ENCODE peak calls at places on chromosomes 12 and 14, in seven cellular contexts. One of them, this sample, is unnamed.

GRCh38 chr12:95700316-95700785 is 90.2 kb downstream of the NTN4 start:
- DNase-seq in cardiac muscle cell: no peak
- DNase-seq in effector memory CD4-positive, alpha-beta T cell: no peak
- DNase-seq in lung: no peak
- DNase-seq in bronchial epithelial cell: peak; percentile 82
- DNase-seq in CD4-positive, CD25-positive, alpha-beta regulatory T cell: no peak
- DNase-seq in suprapubic skin: no peak
- DNase-seq in this sample: peak; percentile 91

GRCh38 chr12:130526813-130527212 is 189.1 kb downstream of the PIWIL1 start:
- DNase-seq in lung: no peak
- DNase-seq in suprapubic skin: no peak
- DNase-seq in cardiac muscle cell: peak; percentile 84
- DNase-seq in bronchial epithelial cell: no peak
- DNase-seq in effector memory CD4-positive, alpha-beta T cell: no peak
- DNase-seq in CD4-positive, CD25-positive, alpha-beta regulatory T cell: no peak
- DNase-seq in this sample: no peak

GRCh38 chr14:52190532-52190931 is 77.0 kb upstream of the PTGDR start:
- DNase-seq in suprapubic skin: no peak
- DNase-seq in cardiac muscle cell: no peak
- DNase-seq in effector memory CD4-positive, alpha-beta T cell: no peak
- DNase-seq in bronchial epithelial cell: peak; percentile 7
- DNase-seq in lung: no peak
- DNase-seq in CD4-positive, CD25-positive, alpha-beta regulatory T cell: no peak
- DNase-seq in this sample: no peak

GRCh38 chr12:47576256-47576655 is 129.6 kb downstream of the RPAP3 start:
- DNase-seq in suprapubic skin: no peak
- DNase-seq in effector memory CD4-positive, alpha-beta T cell: no peak
- DNase-seq in CD4-positive, CD25-positive, alpha-beta regulatory T cell: no peak
- DNase-seq in cardiac muscle cell: peak; percentile 13
- DNase-seq in bronchial epithelial cell: no peak
- DNase-seq in lung: no peak
- DNase-seq in this sample: no peak

GRCh38 chr14:94113490-94113889 is 3.0 kb downstream of the IFI27 start:
- DNase-seq in lung: no peak
- DNase-seq in effector memory CD4-positive, alpha-beta T cell: no peak
- DNase-seq in suprapubic skin: peak; percentile 57
- DNase-seq in cardiac muscle cell: peak; percentile 15
- DNase-seq in CD4-positive, CD25-positive, alpha-beta regulatory T cell: no peak
- DNase-seq in bronchial epithelial cell: peak; percentile 28
- DNase-seq in this sample: no peak

GRCh38 chr12:90801776-90802175 is 153.2 kb downstream of the CCER1 start:
- DNase-seq in bronchial epithelial cell: peak; percentile 81
- DNase-seq in lung: no peak
- DNase-seq in CD4-positive, CD25-positive, alpha-beta regulatory T cell: no peak
- DNase-seq in suprapubic skin: no peak
- DNase-seq in cardiac muscle cell: no peak
- DNase-seq in effector memory CD4-positive, alpha-beta T cell: no peak
- DNase-seq in this sample: peak; percentile 22

GRCh38 chr12:13227191-13227590 is 30.7 kb downstream of the EMP1 start:
- DNase-seq in effector memory CD4-positive, alpha-beta T cell: no peak
- DNase-seq in lung: no peak
- DNase-seq in bronchial epithelial cell: no peak
- DNase-seq in cardiac muscle cell: no peak
- DNase-seq in suprapubic skin: no peak
- DNase-seq in CD4-positive, CD25-positive, alpha-beta regulatory T cell: no peak
- DNase-seq in this sample: no peak

GRCh38 chr12:103656291-103656690 is 69.2 kb downstream of the STAB2 start:
- DNase-seq in bronchial epithelial cell: no peak
- DNase-seq in suprapubic skin: no peak
- DNase-seq in effector memory CD4-positive, alpha-beta T cell: no peak
- DNase-seq in lung: no peak
- DNase-seq in CD4-positive, CD25-positive, alpha-beta regulatory T cell: no peak
- DNase-seq in cardiac muscle cell: no peak
- DNase-seq in this sample: no peak

GRCh38 chr14:51533877-51534553 is 117.7 kb upstream of the FRMD6 start:
- DNase-seq in CD4-positive, CD25-positive, alpha-beta regulatory T cell: no peak
- DNase-seq in lung: no peak
- DNase-seq in suprapubic skin: no peak
- DNase-seq in cardiac muscle cell: no peak
- DNase-seq in effector memory CD4-positive, alpha-beta T cell: no peak
- DNase-seq in bronchial epithelial cell: peak; percentile 54
- DNase-seq in this sample: no peak

GRCh38 chr12:88108021-88108420 is 33.9 kb downstream of the CEP290 start:
- DNase-seq in bronchial epithelial cell: peak; percentile 23
- DNase-seq in lung: no peak
- DNase-seq in suprapubic skin: no peak
- DNase-seq in effector memory CD4-positive, alpha-beta T cell: no peak
- DNase-seq in CD4-positive, CD25-positive, alpha-beta regulatory T cell: no peak
- DNase-seq in cardiac muscle cell: no peak
- DNase-seq in this sample: no peak

GRCh38 chr14:73424453-73424852 is 33.9 kb downstream of the NUMB start:
- DNase-seq in effector memory CD4-positive, alpha-beta T cell: no peak
- DNase-seq in lung: no peak
- DNase-seq in suprapubic skin: no peak
- DNase-seq in cardiac muscle cell: no peak
- DNase-seq in bronchial epithelial cell: peak; percentile 29
- DNase-seq in CD4-positive, CD25-positive, alpha-beta regulatory T cell: no peak
- DNase-seq in this sample: no peak

GRCh38 chr14:102902523-102903247 is 19.8 kb upstream of the AMN start:
- DNase-seq in effector memory CD4-positive, alpha-beta T cell: no peak
- DNase-seq in cardiac muscle cell: peak; percentile 55
- DNase-seq in CD4-positive, CD25-positive, alpha-beta regulatory T cell: no peak
- DNase-seq in suprapubic skin: no peak
- DNase-seq in bronchial epithelial cell: no peak
- DNase-seq in lung: no peak
- DNase-seq in this sample: peak; percentile 78

GRCh38 chr12:55972906-55973597 is 826 bp upstream of the RAB5B start:
- DNase-seq in cardiac muscle cell: no peak
- DNase-seq in bronchial epithelial cell: no peak
- DNase-seq in suprapubic skin: no peak
- DNase-seq in CD4-positive, CD25-positive, alpha-beta regulatory T cell: no peak
- DNase-seq in lung: no peak
- DNase-seq in effector memory CD4-positive, alpha-beta T cell: no peak
- DNase-seq in this sample: peak; percentile 58

GRCh38 chr12:2341871-2342270 is 289.1 kb downstream of the CACNA1C start:
- DNase-seq in suprapubic skin: peak; percentile 22
- DNase-seq in lung: no peak
- DNase-seq in effector memory CD4-positive, alpha-beta T cell: no peak
- DNase-seq in bronchial epithelial cell: peak; percentile 44
- DNase-seq in CD4-positive, CD25-positive, alpha-beta regulatory T cell: no peak
- DNase-seq in cardiac muscle cell: no peak
- DNase-seq in this sample: peak; percentile 85

GRCh38 chr12:92539966-92540791 is 162.6 kb upstream of the PLEKHG7 start:
- DNase-seq in effector memory CD4-positive, alpha-beta T cell: no peak
- DNase-seq in lung: no peak
- DNase-seq in cardiac muscle cell: peak; percentile 8
- DNase-seq in suprapubic skin: no peak
- DNase-seq in bronchial epithelial cell: no peak
- DNase-seq in CD4-positive, CD25-positive, alpha-beta regulatory T cell: no peak
- DNase-seq in this sample: no peak

GRCh38 chr14:54127526-54127925 is 170.9 kb upstream of the BMP4 start:
- DNase-seq in lung: no peak
- DNase-seq in effector memory CD4-positive, alpha-beta T cell: no peak
- DNase-seq in suprapubic skin: no peak
- DNase-seq in CD4-positive, CD25-positive, alpha-beta regulatory T cell: no peak
- DNase-seq in cardiac muscle cell: no peak
- DNase-seq in bronchial epithelial cell: peak; percentile 12
- DNase-seq in this sample: no peak

GRCh38 chr12:119014368-119014767 is 33.0 kb downstream of the SRRM4 start:
- DNase-seq in bronchial epithelial cell: no peak
- DNase-seq in effector memory CD4-positive, alpha-beta T cell: no peak
- DNase-seq in cardiac muscle cell: no peak
- DNase-seq in CD4-positive, CD25-positive, alpha-beta regulatory T cell: no peak
- DNase-seq in suprapubic skin: no peak
- DNase-seq in lung: no peak
- DNase-seq in this sample: no peak

GRCh38 chr14:73239463-73240241 is 2.3 kb downstream of the PAPLN start:
- DNase-seq in suprapubic skin: peak; percentile 62
- DNase-seq in effector memory CD4-positive, alpha-beta T cell: no peak
- DNase-seq in bronchial epithelial cell: no peak
- DNase-seq in cardiac muscle cell: peak; percentile 43
- DNase-seq in CD4-positive, CD25-positive, alpha-beta regulatory T cell: no peak
- DNase-seq in lung: no peak
- DNase-seq in this sample: peak; percentile 93

GRCh38 chr14:106372870-106373657 is 846.7 kb downstream of the TMEM121 start:
- DNase-seq in suprapubic skin: no peak
- DNase-seq in cardiac muscle cell: no peak
- DNase-seq in lung: peak; percentile 62
- DNase-seq in CD4-positive, CD25-positive, alpha-beta regulatory T cell: peak; percentile 51
- DNase-seq in effector memory CD4-positive, alpha-beta T cell: peak; percentile 62
- DNase-seq in bronchial epithelial cell: no peak
- DNase-seq in this sample: no peak

GRCh38 chr14:46573518-46573917 is 78.1 kb downstream of the RPL10L start:
- DNase-seq in CD4-positive, CD25-positive, alpha-beta regulatory T cell: no peak
- DNase-seq in bronchial epithelial cell: no peak
- DNase-seq in lung: no peak
- DNase-seq in effector memory CD4-positive, alpha-beta T cell: no peak
- DNase-seq in suprapubic skin: no peak
- DNase-seq in cardiac muscle cell: no peak
- DNase-seq in this sample: no peak

GRCh38 chr12:5944053-5944452 is 1.0 kb downstream of the ANO2 start:
- DNase-seq in bronchial epithelial cell: no peak
- DNase-seq in CD4-positive, CD25-positive, alpha-beta regulatory T cell: no peak
- DNase-seq in effector memory CD4-positive, alpha-beta T cell: no peak
- DNase-seq in suprapubic skin: no peak
- DNase-seq in lung: no peak
- DNase-seq in cardiac muscle cell: no peak
- DNase-seq in this sample: no peak
- H3K4me3 ChIP-seq in bronchial epithelial cell: no peak overlapping the region
- H3K4me3 ChIP-seq in CD4-positive, CD25-positive, alpha-beta regulatory T cell: no peak overlapping the region
- H3K4me3 ChIP-seq in effector memory CD4-positive, alpha-beta T cell: no peak overlapping the region
- H3K4me3 ChIP-seq in suprapubic skin: no peak overlapping the region
- H3K4me3 ChIP-seq in lung: no peak overlapping the region
- H3K4me3 ChIP-seq in cardiac muscle cell: no peak overlapping the region
- H3K4me3 ChIP-seq in this sample: no peak overlapping the region

DNA sequence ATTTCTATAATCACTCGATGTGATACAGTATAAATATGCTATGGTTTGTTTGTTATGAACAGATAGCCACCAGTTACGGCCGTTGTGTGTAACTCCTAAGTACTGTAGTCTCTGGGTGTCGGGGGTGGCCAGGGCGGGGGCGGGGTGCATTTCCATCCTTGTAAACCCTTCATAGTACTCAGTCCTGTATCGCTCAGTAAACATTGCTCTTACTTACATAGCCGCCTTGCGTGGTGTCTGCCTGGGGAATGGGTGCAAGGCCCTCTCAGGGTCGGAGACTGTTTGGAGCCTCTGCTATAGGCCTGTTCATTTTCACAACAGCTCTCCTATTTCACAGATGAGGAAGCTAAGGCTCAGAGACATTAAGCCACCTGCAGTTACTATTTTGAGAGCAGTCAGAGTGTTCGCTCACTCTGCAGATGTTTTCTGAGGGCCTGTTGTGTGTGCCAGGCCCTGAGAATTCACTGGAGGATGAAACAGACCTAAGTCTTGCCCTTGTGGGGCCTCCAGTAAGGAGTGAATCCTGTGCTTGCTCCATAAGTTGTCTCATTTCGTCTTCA is 42.5 kb downstream of the JDP2 start:
- DNase-seq in effector memory CD4-positive, alpha-beta T cell: no peak
- DNase-seq in lung: no peak
- DNase-seq in bronchial epithelial cell: no peak
- DNase-seq in cardiac muscle cell: no peak
- DNase-seq in CD4-positive, CD25-positive, alpha-beta regulatory T cell: no peak
- DNase-seq in suprapubic skin: peak; percentile 52
- DNase-seq in this sample: no peak
- H3K4me3 ChIP-seq in effector memory CD4-positive, alpha-beta T cell: no peak overlapping the region
- H3K4me3 ChIP-seq in lung: no peak overlapping the region
- H3K4me3 ChIP-seq in bronchial epithelial cell: no peak overlapping the region
- H3K4me3 ChIP-seq in cardiac muscle cell: no peak overlapping the region
- H3K4me3 ChIP-seq in CD4-positive, CD25-positive, alpha-beta regulatory T cell: no peak overlapping the region
- H3K4me3 ChIP-seq in suprapubic skin: no peak overlapping the region
- H3K4me3 ChIP-seq in this sample: no peak overlapping the region

DNA sequence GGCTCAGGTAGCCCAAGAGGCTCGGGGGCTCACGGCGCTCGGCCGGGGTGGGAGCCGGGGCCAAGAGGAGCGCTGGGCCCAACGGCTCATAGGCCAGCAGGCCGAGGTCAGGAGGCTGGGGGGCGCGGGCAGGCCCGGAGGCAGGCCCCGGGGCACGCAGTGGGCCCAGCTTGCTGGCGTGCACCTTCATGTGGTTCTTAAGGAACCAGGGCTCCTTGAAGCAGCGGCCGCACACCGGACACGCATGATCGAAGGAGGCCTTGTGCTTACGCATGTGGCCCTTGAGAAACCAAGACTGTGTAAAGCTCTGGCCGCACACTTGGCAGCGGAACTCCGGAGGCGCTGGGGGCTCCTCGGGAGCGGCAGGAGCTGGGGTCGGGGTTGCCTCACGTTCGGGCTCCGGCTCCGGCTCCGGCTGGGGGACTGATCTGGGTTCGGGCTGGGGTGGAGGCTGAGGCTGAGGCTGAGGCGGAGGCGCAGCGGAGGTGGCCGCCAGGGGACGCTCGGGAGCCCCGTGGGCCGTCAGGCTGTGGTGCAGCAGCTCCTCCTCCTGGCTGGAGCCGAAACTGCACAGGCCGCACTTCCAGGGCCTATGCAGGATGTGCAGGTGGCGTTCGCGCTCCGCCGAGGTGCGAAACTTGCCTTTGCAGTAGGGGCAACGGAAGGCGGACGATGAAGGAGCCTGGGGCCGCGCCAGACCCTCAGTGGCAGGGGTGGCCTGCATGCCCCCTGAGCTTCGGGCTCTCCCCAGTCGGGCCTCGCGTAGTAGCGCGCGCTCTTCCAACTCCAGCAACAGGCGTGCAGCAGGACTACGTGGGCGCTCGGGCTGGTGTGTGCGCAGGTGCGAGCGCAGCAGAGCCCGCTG is 6.1 kb downstream of the ZNF219 start:
- DNase-seq in cardiac muscle cell: peak; percentile 80
- DNase-seq in lung: peak; percentile 89
- DNase-seq in suprapubic skin: peak; percentile 89
- DNase-seq in bronchial epithelial cell: peak; percentile 57
- DNase-seq in CD4-positive, CD25-positive, alpha-beta regulatory T cell: peak; percentile 80
- DNase-seq in effector memory CD4-positive, alpha-beta T cell: peak; percentile 75
- DNase-seq in this sample: peak; percentile 99
- H3K4me3 ChIP-seq in cardiac muscle cell: no peak overlapping the region
- H3K4me3 ChIP-seq in lung: no peak overlapping the region
- H3K4me3 ChIP-seq in suprapubic skin: no peak overlapping the region
- H3K4me3 ChIP-seq in bronchial epithelial cell: no peak overlapping the region
- H3K4me3 ChIP-seq in CD4-positive, CD25-positive, alpha-beta regulatory T cell: no peak overlapping the region
- H3K4me3 ChIP-seq in effector memory CD4-positive, alpha-beta T cell: no peak overlapping the region
- H3K4me3 ChIP-seq in this sample: no peak overlapping the region

DNA sequence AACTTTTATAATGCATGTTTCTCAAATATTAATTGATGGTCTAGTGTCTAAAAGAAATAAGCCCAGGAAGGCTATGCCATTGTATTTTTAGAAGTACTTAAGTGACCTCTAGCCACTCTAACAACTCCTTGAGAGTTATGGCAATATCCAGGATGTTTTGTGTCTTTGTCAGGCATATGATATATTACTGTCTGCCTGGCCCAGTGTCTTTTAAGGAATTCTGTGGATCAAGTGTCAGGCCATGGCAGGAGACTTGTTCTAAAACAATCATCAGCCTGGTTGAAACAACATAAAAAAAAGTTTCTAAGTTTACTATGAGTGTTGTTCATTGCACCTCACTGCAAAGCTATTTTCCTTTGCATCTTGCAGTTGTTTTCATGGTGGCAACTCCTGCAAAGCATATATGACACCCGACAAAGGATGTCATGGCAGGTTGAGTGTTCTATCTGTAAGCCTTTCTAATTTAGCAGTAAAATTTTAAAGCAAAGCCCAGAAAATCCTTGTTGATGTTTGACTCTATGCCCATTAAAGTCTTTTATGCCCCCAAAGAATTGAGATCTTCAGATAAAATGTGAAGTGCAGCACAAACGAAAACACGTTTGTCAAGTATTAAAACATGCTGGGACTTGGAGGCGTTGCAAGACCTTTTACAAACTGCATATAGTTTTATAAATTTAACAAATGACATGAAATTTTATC is 89.5 kb upstream of the SLC38A2 start:
- DNase-seq in bronchial epithelial cell: no peak
- DNase-seq in effector memory CD4-positive, alpha-beta T cell: no peak
- DNase-seq in suprapubic skin: no peak
- DNase-seq in cardiac muscle cell: peak; percentile 14
- DNase-seq in lung: no peak
- DNase-seq in CD4-positive, CD25-positive, alpha-beta regulatory T cell: no peak
- DNase-seq in this sample: no peak
- H3K4me3 ChIP-seq in bronchial epithelial cell: no peak overlapping the region
- H3K4me3 ChIP-seq in effector memory CD4-positive, alpha-beta T cell: no peak overlapping the region
- H3K4me3 ChIP-seq in suprapubic skin: no peak overlapping the region
- H3K4me3 ChIP-seq in cardiac muscle cell: no peak overlapping the region
- H3K4me3 ChIP-seq in lung: no peak overlapping the region
- H3K4me3 ChIP-seq in CD4-positive, CD25-positive, alpha-beta regulatory T cell: no peak overlapping the region
- H3K4me3 ChIP-seq in this sample: no peak overlapping the region

This sample was measured in osteoblast.